ENCODE peak calls at places on chromosomes 2 and 18, in eight cellular contexts. One of them, this sample, is unnamed.

GRCh38 chr18:34626404-34627137 is 83.5 kb upstream of the DTNA start:
- DNase-seq in choroid plexus epithelial cell: peak; percentile 68
- DNase-seq in caudate nucleus: no peak
- DNase-seq in aorta: no peak
- DNase-seq in right cardiac atrium: no peak
- DNase-seq in activated T-cell treated with anti-CD3 and anti-CD28 coated beads, Interleukin-2, amount 50 U/mL, for 72 hours: no peak
- DNase-seq in dorsolateral prefrontal cortex: no peak
- DNase-seq in HFF-Myc: no peak
- DNase-seq in this sample: no peak

GRCh38 chr2:101200714-101201113 is 49.5 kb upstream of the TBC1D8 start:
- DNase-seq in choroid plexus epithelial cell: peak; percentile 21
- DNase-seq in caudate nucleus: no peak
- DNase-seq in aorta: no peak
- DNase-seq in right cardiac atrium: no peak
- DNase-seq in activated T-cell treated with anti-CD3 and anti-CD28 coated beads, Interleukin-2, amount 50 U/mL, for 72 hours: no peak
- DNase-seq in dorsolateral prefrontal cortex: no peak
- DNase-seq in HFF-Myc: no peak
- DNase-seq in this sample: no peak

GRCh38 chr2:50335433-50335832 is 696.5 kb downstream of the NRXN1 start:
- DNase-seq in choroid plexus epithelial cell: no peak
- DNase-seq in caudate nucleus: no peak
- DNase-seq in aorta: no peak
- DNase-seq in right cardiac atrium: no peak
- DNase-seq in activated T-cell treated with anti-CD3 and anti-CD28 coated beads, Interleukin-2, amount 50 U/mL, for 72 hours: no peak
- DNase-seq in dorsolateral prefrontal cortex: no peak
- DNase-seq in HFF-Myc: no peak
- DNase-seq in this sample: no peak

GRCh38 chr2:10097352-10098148 is 17.3 kb upstream of the CYS1 start:
- DNase-seq in choroid plexus epithelial cell: peak; percentile 61
- DNase-seq in caudate nucleus: peak; percentile 17
- DNase-seq in aorta: peak; percentile 89
- DNase-seq in right cardiac atrium: peak; percentile 74
- DNase-seq in activated T-cell treated with anti-CD3 and anti-CD28 coated beads, Interleukin-2, amount 50 U/mL, for 72 hours: peak; percentile 38
- DNase-seq in dorsolateral prefrontal cortex: peak; percentile 72
- DNase-seq in HFF-Myc: peak; percentile 32
- DNase-seq in this sample: peak; percentile 33

GRCh38 chr2:20494246-20494645 is 47.4 kb downstream of the RHOB start:
- DNase-seq in choroid plexus epithelial cell: peak; percentile 85
- DNase-seq in caudate nucleus: no peak
- DNase-seq in aorta: no peak
- DNase-seq in right cardiac atrium: no peak
- DNase-seq in activated T-cell treated with anti-CD3 and anti-CD28 coated beads, Interleukin-2, amount 50 U/mL, for 72 hours: no peak
- DNase-seq in dorsolateral prefrontal cortex: no peak
- DNase-seq in HFF-Myc: no peak
- DNase-seq in this sample: no peak

GRCh38 chr2:40797115-40797514 is 345.2 kb upstream of the SLC8A1 start:
- DNase-seq in choroid plexus epithelial cell: peak; percentile 2
- DNase-seq in caudate nucleus: no peak
- DNase-seq in aorta: no peak
- DNase-seq in right cardiac atrium: no peak
- DNase-seq in activated T-cell treated with anti-CD3 and anti-CD28 coated beads, Interleukin-2, amount 50 U/mL, for 72 hours: no peak
- DNase-seq in dorsolateral prefrontal cortex: no peak
- DNase-seq in HFF-Myc: no peak
- DNase-seq in this sample: no peak

GRCh38 chr2:66575625-66576371 is 140.9 kb downstream of the MEIS1 start:
- DNase-seq in choroid plexus epithelial cell: peak; percentile 30
- DNase-seq in caudate nucleus: no peak
- DNase-seq in aorta: peak; percentile 80
- DNase-seq in right cardiac atrium: peak; percentile 28
- DNase-seq in activated T-cell treated with anti-CD3 and anti-CD28 coated beads, Interleukin-2, amount 50 U/mL, for 72 hours: peak; percentile 18
- DNase-seq in dorsolateral prefrontal cortex: no peak
- DNase-seq in HFF-Myc: no peak
- DNase-seq in this sample: no peak

GRCh38 chr2:177983183-177983788 is 89.3 kb downstream of the PDE11A start:
- DNase-seq in choroid plexus epithelial cell: peak; percentile 77
- DNase-seq in caudate nucleus: no peak
- DNase-seq in aorta: no peak
- DNase-seq in right cardiac atrium: no peak
- DNase-seq in activated T-cell treated with anti-CD3 and anti-CD28 coated beads, Interleukin-2, amount 50 U/mL, for 72 hours: peak; percentile 7
- DNase-seq in dorsolateral prefrontal cortex: no peak
- DNase-seq in HFF-Myc: peak; percentile 19
- DNase-seq in this sample: no peak

GRCh38 chr2:74833418-74834233 is at the start of gene HK2:
- DNase-seq in choroid plexus epithelial cell: peak; percentile 76
- DNase-seq in caudate nucleus: peak; percentile 62
- DNase-seq in aorta: peak; percentile 95
- DNase-seq in right cardiac atrium: peak; percentile 90
- DNase-seq in activated T-cell treated with anti-CD3 and anti-CD28 coated beads, Interleukin-2, amount 50 U/mL, for 72 hours: peak; percentile 89
- DNase-seq in dorsolateral prefrontal cortex: peak; percentile 67
- DNase-seq in HFF-Myc: no peak
- DNase-seq in this sample: peak; percentile 71

GRCh38 chr2:207042841-207043240 is 103.5 kb downstream of the CPO start:
- DNase-seq in choroid plexus epithelial cell: no peak
- DNase-seq in caudate nucleus: peak; percentile 41
- DNase-seq in aorta: no peak
- DNase-seq in right cardiac atrium: no peak
- DNase-seq in activated T-cell treated with anti-CD3 and anti-CD28 coated beads, Interleukin-2, amount 50 U/mL, for 72 hours: no peak
- DNase-seq in dorsolateral prefrontal cortex: no peak
- DNase-seq in HFF-Myc: no peak
- DNase-seq in this sample: no peak

GRCh38 chr2:228658998-228659397 is 477.5 kb upstream of the SPHKAP start:
- DNase-seq in choroid plexus epithelial cell: peak; percentile 96
- DNase-seq in caudate nucleus: no peak
- DNase-seq in aorta: no peak
- DNase-seq in right cardiac atrium: no peak
- DNase-seq in activated T-cell treated with anti-CD3 and anti-CD28 coated beads, Interleukin-2, amount 50 U/mL, for 72 hours: no peak
- DNase-seq in dorsolateral prefrontal cortex: no peak
- DNase-seq in HFF-Myc: peak; percentile 44
- DNase-seq in this sample: no peak

GRCh38 chr2:36811071-36811470 is 114.6 kb downstream of the VIT start:
- DNase-seq in choroid plexus epithelial cell: no peak
- DNase-seq in caudate nucleus: no peak
- DNase-seq in aorta: no peak
- DNase-seq in right cardiac atrium: no peak
- DNase-seq in activated T-cell treated with anti-CD3 and anti-CD28 coated beads, Interleukin-2, amount 50 U/mL, for 72 hours: no peak
- DNase-seq in dorsolateral prefrontal cortex: no peak
- DNase-seq in HFF-Myc: no peak
- DNase-seq in this sample: no peak

GRCh38 chr2:103873719-103874359 is 980.1 kb upstream of the POU3F3 start:
- DNase-seq in choroid plexus epithelial cell: no peak
- DNase-seq in caudate nucleus: no peak
- DNase-seq in aorta: no peak
- DNase-seq in right cardiac atrium: no peak
- DNase-seq in activated T-cell treated with anti-CD3 and anti-CD28 coated beads, Interleukin-2, amount 50 U/mL, for 72 hours: no peak
- DNase-seq in dorsolateral prefrontal cortex: no peak
- DNase-seq in HFF-Myc: no peak
- DNase-seq in this sample: no peak

GRCh38 chr2:192314800-192315481 is 120.2 kb upstream of the TMEFF2 start:
- DNase-seq in choroid plexus epithelial cell: no peak
- DNase-seq in caudate nucleus: no peak
- DNase-seq in aorta: peak; percentile 59
- DNase-seq in right cardiac atrium: peak; percentile 7
- DNase-seq in activated T-cell treated with anti-CD3 and anti-CD28 coated beads, Interleukin-2, amount 50 U/mL, for 72 hours: no peak
- DNase-seq in dorsolateral prefrontal cortex: no peak
- DNase-seq in HFF-Myc: no peak
- DNase-seq in this sample: no peak

GRCh38 chr2:29615841-29616240 is 305.5 kb downstream of the ALK start:
- DNase-seq in choroid plexus epithelial cell: no peak
- DNase-seq in caudate nucleus: no peak
- DNase-seq in aorta: no peak
- DNase-seq in right cardiac atrium: no peak
- DNase-seq in activated T-cell treated with anti-CD3 and anti-CD28 coated beads, Interleukin-2, amount 50 U/mL, for 72 hours: no peak
- DNase-seq in dorsolateral prefrontal cortex: no peak
- DNase-seq in HFF-Myc: no peak
- DNase-seq in this sample: no peak

GRCh38 chr2:100381240-100381639 is 36.2 kb downstream of the CHST10 start:
- DNase-seq in choroid plexus epithelial cell: peak; percentile 87
- DNase-seq in caudate nucleus: peak; percentile 40
- DNase-seq in aorta: peak; percentile 88
- DNase-seq in right cardiac atrium: peak; percentile 77
- DNase-seq in activated T-cell treated with anti-CD3 and anti-CD28 coated beads, Interleukin-2, amount 50 U/mL, for 72 hours: peak; percentile 69
- DNase-seq in dorsolateral prefrontal cortex: peak; percentile 79
- DNase-seq in HFF-Myc: peak; percentile 81
- DNase-seq in this sample: peak; percentile 82

GRCh38 chr2:45177870-45178269 is 168.6 kb upstream of the SIX2 start:
- DNase-seq in choroid plexus epithelial cell: peak; percentile 97
- DNase-seq in caudate nucleus: no peak
- DNase-seq in aorta: no peak
- DNase-seq in right cardiac atrium: no peak
- DNase-seq in activated T-cell treated with anti-CD3 and anti-CD28 coated beads, Interleukin-2, amount 50 U/mL, for 72 hours: no peak
- DNase-seq in dorsolateral prefrontal cortex: no peak
- DNase-seq in HFF-Myc: peak; percentile 71
- DNase-seq in this sample: no peak

GRCh38 chr2:217277646-217278048 is 417.8 kb upstream of the TNP1 start:
- DNase-seq in choroid plexus epithelial cell: peak; percentile 88
- DNase-seq in caudate nucleus: peak; percentile 11
- DNase-seq in aorta: peak; percentile 74
- DNase-seq in right cardiac atrium: peak; percentile 30
- DNase-seq in activated T-cell treated with anti-CD3 and anti-CD28 coated beads, Interleukin-2, amount 50 U/mL, for 72 hours: no peak
- DNase-seq in dorsolateral prefrontal cortex: no peak
- DNase-seq in HFF-Myc: peak; percentile 81
- DNase-seq in this sample: peak; percentile 46

GRCh38 chr18:76545433-76546281 is 50.6 kb upstream of the ZNF516 start:
- DNase-seq in choroid plexus epithelial cell: peak; percentile 25
- DNase-seq in caudate nucleus: no peak
- DNase-seq in aorta: no peak
- DNase-seq in right cardiac atrium: no peak
- DNase-seq in activated T-cell treated with anti-CD3 and anti-CD28 coated beads, Interleukin-2, amount 50 U/mL, for 72 hours: no peak
- DNase-seq in dorsolateral prefrontal cortex: no peak
- DNase-seq in HFF-Myc: no peak
- DNase-seq in this sample: no peak

GRCh38 chr2:176079851-176080539 is 3.8 kb downstream of the EVX2 start:
- DNase-seq in choroid plexus epithelial cell: peak; percentile 10
- DNase-seq in caudate nucleus: no peak
- DNase-seq in aorta: peak; percentile 83
- DNase-seq in right cardiac atrium: no peak
- DNase-seq in activated T-cell treated with anti-CD3 and anti-CD28 coated beads, Interleukin-2, amount 50 U/mL, for 72 hours: peak; percentile 48
- DNase-seq in dorsolateral prefrontal cortex: no peak
- DNase-seq in HFF-Myc: no peak
- DNase-seq in this sample: no peak

GRCh38 chr2:1863861-1864260 is 119.5 kb upstream of the PXDN start:
- DNase-seq in choroid plexus epithelial cell: no peak
- DNase-seq in caudate nucleus: no peak
- DNase-seq in aorta: no peak
- DNase-seq in right cardiac atrium: no peak
- DNase-seq in activated T-cell treated with anti-CD3 and anti-CD28 coated beads, Interleukin-2, amount 50 U/mL, for 72 hours: no peak
- DNase-seq in dorsolateral prefrontal cortex: no peak
- DNase-seq in HFF-Myc: no peak
- DNase-seq in this sample: no peak

GRCh38 chr2:207448006-207448405 is 81.8 kb upstream of the CREB1 start:
- DNase-seq in choroid plexus epithelial cell: peak; percentile 18
- DNase-seq in caudate nucleus: no peak
- DNase-seq in aorta: no peak
- DNase-seq in right cardiac atrium: no peak
- DNase-seq in activated T-cell treated with anti-CD3 and anti-CD28 coated beads, Interleukin-2, amount 50 U/mL, for 72 hours: no peak
- DNase-seq in dorsolateral prefrontal cortex: no peak
- DNase-seq in HFF-Myc: no peak
- DNase-seq in this sample: no peak

This sample was measured in hypothalamus.